ENCODE peak calls at places on chromosome 12, in six cellular contexts. W, M, D, X, V and Q are unnamed samples.

GRCh38 chr12:12405882-12406281 is 49.0 kb downstream of the BORCS5 start:
- DNase-seq in D (no peak), X (no peak), W (no peak), M (no peak), V (no peak), Q (peak)

GRCh38 chr12:116698131-116698495 is 39.8 kb downstream of the SPRING1 start:
- DNase-seq in V (no peak), W (no peak), X (no peak), D (no peak), M (no peak), Q (peak)

GRCh38 chr12:96233941-96234461 is 39.8 kb downstream of the ELK3 start:
- DNase-seq in M (no peak), W (no peak), V (no peak), D (peak), X (no peak), Q (no peak)

GRCh38 chr12:108840605-108841328 is 16.6 kb downstream of the SSH1 start:
- DNase-seq in X (no peak), V (no peak), M (no peak), W (no peak), D (peak), Q (no peak)

GRCh38 chr12:109764776-109765492 is 51.3 kb downstream of the FAM222A start:
- DNase-seq in V (peak), W (no peak), D (no peak), X (peak), M (no peak), Q (no peak)

GRCh38 chr12:46049665-46050064 is 59.3 kb upstream of the SCAF11 start:
- DNase-seq in X (peak), D (no peak), M (no peak), W (no peak), V (no peak), Q (no peak)

GRCh38 chr12:18275974-18276373 is 14.7 kb downstream of the PIK3C2G start:
- DNase-seq in D (peak), V (no peak), M (no peak), W (no peak), X (no peak), Q (no peak)

GRCh38 chr12:121797937-121798801 is 4.7 kb upstream of the RHOF start:
- DNase-seq in X (no peak), V (peak), M (peak), D (peak), W (no peak), Q (no peak)

GRCh38 chr12:42236017-42236416 is 2.0 kb downstream of the YAF2 start:
- DNase-seq in X (no peak), V (no peak), W (no peak), D (peak), M (no peak), Q (no peak)

GRCh38 chr12:130588696-130589095 is 127.4 kb downstream of the RIMBP2 start:
- DNase-seq in V (no peak), M (no peak), X (no peak), W (no peak), D (no peak), Q (no peak)

GRCh38 chr12:121033625-121034349 is 5.3 kb downstream of the OASL start:
- DNase-seq in X (no peak), D (peak), W (no peak), M (no peak), V (no peak), Q (peak)

GRCh38 chr12:43586646-43587245 is 34.7 kb upstream of the ADAMTS20 start:
- DNase-seq in D (no peak), W (no peak), X (no peak), M (no peak), V (no peak), Q (no peak)

GRCh38 chr12:21459474-21459873 is 22.0 kb downstream of the PYROXD1 start:
- DNase-seq in M (no peak), X (no peak), D (no peak), W (no peak), V (no peak), Q (no peak)

GRCh38 chr12:7395950-7396349 is 48.0 kb downstream of the CD163L1 start:
- DNase-seq in M (no peak), D (peak), W (no peak), X (no peak), V (no peak), Q (no peak)

GRCh38 chr12:131634037-131634436 is 76.9 kb upstream of the SFSWAP start:
- DNase-seq in M (no peak), X (no peak), W (no peak), D (no peak), V (no peak), Q (no peak)

GRCh38 chr12:62862259-62862881 is 72.6 kb downstream of the PPM1H start:
- DNase-seq in W (no peak), M (no peak), V (no peak), D (peak), X (no peak), Q (no peak)

GRCh38 chr12:31005944-31006361 is 67.7 kb upstream of the DDX11 start:
- DNase-seq in X (no peak), D (peak), M (no peak), V (no peak), W (no peak), Q (peak)

GRCh38 chr12:23303821-23304220 is 645.6 kb downstream of the SOX5 start:
- DNase-seq in D (no peak), M (no peak), V (no peak), X (no peak), W (no peak), Q (no peak)

GRCh38 chr12:52254180-52254964 is 20.1 kb upstream of the KRT86 start:
- DNase-seq in V (peak), X (no peak), M (no peak), W (no peak), D (no peak), Q (no peak)

GRCh38 chr12:93363854-93364297 is 13.8 kb upstream of the NUDT4 start:
- DNase-seq in V (no peak), W (peak), D (no peak), M (no peak), X (no peak), Q (no peak)

GRCh38 chr12:12804011-12804410 is 9.1 kb upstream of the DDX47 start:
- DNase-seq in X (no peak), D (peak), V (no peak), W (no peak), M (no peak), Q (peak)

GRCh38 chr12:2004113-2004929 is at the start of gene DCP1B:
- DNase-seq in V (peak), M (peak), W (peak), X (peak), D (peak), Q (peak)

GRCh38 chr12:64792128-64792527 is 32.3 kb upstream of the TBC1D30 start:
- DNase-seq in M (no peak), W (no peak), X (no peak), D (no peak), V (no peak), Q (peak)

GRCh38 chr12:124318336-124319020 is 23.6 kb downstream of the RFLNA start:
- DNase-seq in X (peak), W (no peak), V (peak), M (no peak), D (no peak), Q (no peak)

GRCh38 chr12:34401659-34402227 is 379.4 kb downstream of the ALG10 start:
- DNase-seq in M (no peak), X (no peak), W (peak), D (no peak), V (peak), Q (no peak)

GRCh38 chr12:73161970-73162369 is 889.8 kb downstream of the TRHDE start:
- DNase-seq in X (no peak), D (no peak), W (no peak), V (no peak), M (no peak), Q (no peak)

GRCh38 chr12:54601841-54602240 is 13.4 kb upstream of the PPP1R1A start:
- DNase-seq in W (no peak), X (peak), M (no peak), D (peak), V (no peak), Q (peak)